ENCODE peak calls at places on chromosomes 1 and 21, in ten cellular contexts. B is LoVo; Z is renal cortical epithelial cell; C is AG09309; U is NCI-H187 treated with DMSO at 0.1 percent for 48 hours; G is NCI-H1105; A is Panc1; M is ELR; I is central memory CD4-positive, alpha-beta T cell; E is kidney tubule cell. Y is an unnamed sample.

GRCh38 chr1:246333855-246334254 is 173.2 kb downstream of the SMYD3 start:
- DNase-seq in B (no peak), Z (no peak), C (no peak), U (no peak), G (no peak), A (no peak), M (peak; percentile 8), I (no peak), E (no peak), Y (no peak)

GRCh38 chr1:212557739-212558664 is 50.6 kb upstream of the ATF3 start:
- DNase-seq in B (peak; percentile 42), Z (no peak), C (no peak), U (no peak), G (no peak), A (no peak), M (peak; percentile 52), I (no peak), E (peak; percentile 27), Y (no peak)

GRCh38 chr1:45348609-45348965 is 8.3 kb upstream of the MUTYH start:
- DNase-seq in B (no peak), Z (no peak), C (no peak), U (no peak), G (no peak), A (no peak), M (no peak), I (no peak), E (no peak), Y (no peak)

GRCh38 chr1:43887748-43888147 is 45.9 kb upstream of the ARTN start:
- DNase-seq in B (no peak), Z (no peak), C (no peak), U (no peak), G (no peak), A (no peak), M (no peak), I (no peak), E (no peak), Y (no peak)

GRCh38 chr21:38126677-38127271 is 130.0 kb upstream of the KCNJ15 start:
- DNase-seq in B (peak; percentile 61), Z (peak; percentile 31), C (no peak), U (no peak), G (peak; percentile 70), A (peak; percentile 36), M (peak; percentile 67), I (no peak), E (peak; percentile 69), Y (peak; percentile 78)

GRCh38 chr1:163046071-163046470 is 23.1 kb upstream of the RGS4 start:
- DNase-seq in B (no peak), Z (peak; percentile 61), C (no peak), U (no peak), G (no peak), A (no peak), M (peak; percentile 85), I (no peak), E (peak; percentile 66), Y (no peak)

GRCh38 chr1:200524092-200524491 is 96.5 kb downstream of the KIF14 start:
- DNase-seq in B (no peak), Z (no peak), C (no peak), U (no peak), G (no peak), A (no peak), M (no peak), I (no peak), E (no peak), Y (no peak)

GRCh38 chr1:200116324-200116723 is 88.8 kb downstream of the NR5A2 start:
- DNase-seq in B (no peak), Z (no peak), C (no peak), U (no peak), G (no peak), A (no peak), M (no peak), I (no peak), E (no peak), Y (no peak)

GRCh38 chr1:70688580-70688979 is 277.5 kb downstream of the CTH start:
- DNase-seq in B (no peak), Z (no peak), C (no peak), U (no peak), G (no peak), A (no peak), M (no peak), I (no peak), E (no peak), Y (no peak)

GRCh38 chr21:39915881-39916280 is 48.6 kb downstream of the PCP4 start:
- DNase-seq in B (no peak), Z (no peak), C (peak; percentile 0), U (no peak), G (no peak), A (no peak), M (no peak), I (no peak), E (no peak), Y (no peak)

GRCh38 chr1:172678990-172679772 is 20.3 kb downstream of the FASLG start:
- DNase-seq in B (no peak), Z (no peak), C (no peak), U (no peak), G (no peak), A (no peak), M (no peak), I (no peak), E (no peak), Y (no peak)

GRCh38 chr1:198122693-198123092 is 34.1 kb upstream of the NEK7 start:
- DNase-seq in B (no peak), Z (no peak), C (no peak), U (no peak), G (no peak), A (no peak), M (peak; percentile 41), I (no peak), E (peak; percentile 29), Y (no peak)

GRCh38 chr1:46405724-46406123 is 11.6 kb downstream of the FAAH start:
- DNase-seq in B (no peak), Z (no peak), C (no peak), U (no peak), G (no peak), A (no peak), M (no peak), I (no peak), E (no peak), Y (no peak)

GRCh38 chr1:110535985-110536384 is 17.0 kb upstream of the KCNA10 start:
- DNase-seq in B (no peak), Z (no peak), C (no peak), U (no peak), G (no peak), A (no peak), M (no peak), I (no peak), E (no peak), Y (no peak)

GRCh38 chr1:97145321-97145956 is 423.9 kb downstream of the PTBP2 start:
- DNase-seq in B (no peak), Z (peak; percentile 87), C (peak; percentile 94), U (no peak), G (peak; percentile 79), A (no peak), M (peak; percentile 22), I (no peak), E (peak; percentile 75), Y (no peak)

GRCh38 chr21:38751379-38752050 is 54.2 kb upstream of the ETS2 start:
- DNase-seq in B (no peak), Z (no peak), C (no peak), U (no peak), G (no peak), A (no peak), M (no peak), I (no peak), E (no peak), Y (no peak)

GRCh38 chr1:219941179-219942118 is 13.1 kb upstream of the SLC30A10 start:
- DNase-seq in B (no peak), Z (no peak), C (no peak), U (no peak), G (no peak), A (no peak), M (no peak), I (no peak), E (no peak), Y (no peak)

GRCh38 chr1:97247196-97247595 is 525.6 kb downstream of the PTBP2 start:
- DNase-seq in B (no peak), Z (peak; percentile 3), C (peak; percentile 8), U (no peak), G (no peak), A (no peak), M (no peak), I (no peak), E (no peak), Y (no peak)

GRCh38 chr1:19054216-19054615 is 97.7 kb upstream of the IFFO2 start:
- DNase-seq in B (no peak), Z (no peak), C (no peak), U (no peak), G (no peak), A (no peak), M (no peak), I (no peak), E (peak; percentile 53), Y (no peak)

GRCh38 chr1:155392898-155393411 is 72.3 kb downstream of the RUSC1 start:
- DNase-seq in B (no peak), Z (peak; percentile 6), C (no peak), U (no peak), G (no peak), A (no peak), M (no peak), I (no peak), E (no peak), Y (no peak)

GRCh38 chr1:12038356-12039140 is 19.2 kb downstream of the MIIP start:
- DNase-seq in B (no peak), Z (no peak), C (no peak), U (no peak), G (no peak), A (no peak), M (no peak), I (no peak), E (no peak), Y (no peak)